ENCODE peak calls at places on chromosome 2, in nine cellular contexts. U is cardiac muscle cell; O is kidney; F is epithelial cell of proximal tubule; Z is stimulated activated CD8-positive, alpha-beta memory T cell treated with anti-CD3 and anti-CD28 coated beads, Interleukin-7, amount 100 ng/mL, for 1 hour; J is T-helper 9 cell; H is activated gamma-delta T cell treated with Interleukin-2 at 50 U/mL for 16 hours; Q is AG20443; V is foreskin fibroblast. R is an unnamed sample.
A peak's percentile ranks its signal among the peaks of the same experiment; 100 is the strongest.

GRCh38 chr2:11527001-11527400 is 6.8 kb upstream of the GREB1 start:
- DNase-seq in U (no peak), O (no peak), F (no peak), Z (no peak), J (no peak), H (no peak), Q (no peak), V (no peak), R (no peak)

GRCh38 chr2:72137498-72138010 is 10.1 kb downstream of the CYP26B1 start:
- DNase-seq in U (peak; percentile 52), O (peak; percentile 79), F (no peak), Z (peak; percentile 14), J (peak; percentile 46), H (peak; percentile 58), Q (peak; percentile 86), V (no peak), R (no peak)

GRCh38 chr2:238286095-238286494 is 2.3 kb downstream of the PER2 start:
- DNase-seq in U (no peak), O (peak; percentile 33), F (no peak), Z (no peak), J (no peak), H (no peak), Q (no peak), V (no peak), R (no peak)

GRCh38 chr2:200329798-200330197 is 23.3 kb downstream of the SPATS2L start:
- DNase-seq in U (no peak), O (no peak), F (no peak), Z (no peak), J (no peak), H (no peak), Q (no peak), V (no peak), R (no peak)

GRCh38 chr2:134391751-134392160 is 137.9 kb downstream of the MGAT5 start:
- DNase-seq in U (no peak), O (no peak), F (no peak), Z (no peak), J (no peak), H (no peak), Q (no peak), V (no peak), R (no peak)

GRCh38 chr2:37469126-37469525 is 124.7 kb downstream of the QPCT start:
- DNase-seq in U (no peak), O (no peak), F (no peak), Z (no peak), J (no peak), H (no peak), Q (no peak), V (no peak), R (no peak)

GRCh38 chr2:216921057-216921456 is 61.2 kb upstream of the TNP1 start:
- DNase-seq in U (no peak), O (no peak), F (no peak), Z (no peak), J (no peak), H (no peak), Q (no peak), V (no peak), R (no peak)

GRCh38 chr2:240987588-240987987 is 10.8 kb upstream of the SNED1 start:
- DNase-seq in U (no peak), O (peak; percentile 73), F (no peak), Z (no peak), J (no peak), H (no peak), Q (no peak), V (no peak), R (no peak)

GRCh38 chr2:212402316-212402715 is 136.3 kb downstream of the ERBB4 start:
- DNase-seq in U (no peak), O (no peak), F (no peak), Z (no peak), J (no peak), H (no peak), Q (no peak), V (no peak), R (no peak)

R was measured in HS-5.